ENCODE peak calls at places on chromosomes 13 and 19, in ten cellular contexts. O, P, I, R, W, Y, N, S, T and B are unnamed samples.

GRCh38 chr19:10294368-10294697 is 4.6 kb downstream of the ICAM5 start:
- DNase-seq in S (no peak), R (no peak), Y (no peak), T (no peak), W (no peak), O (no peak), I (no peak), P (no peak), N (no peak), B (no peak)

GRCh38 chr13:40986328-40986856 is 32.7 kb downstream of the ELF1 start:
- DNase-seq in I (peak), Y (peak), W (no peak), T (no peak), N (no peak), O (no peak), S (peak), P (no peak), R (no peak), B (no peak)

GRCh38 chr13:51315658-51316057 is 23.8 kb upstream of the SERPINE3 start:
- DNase-seq in S (peak), I (no peak), T (no peak), W (no peak), R (no peak), P (no peak), N (no peak), Y (peak), O (no peak), B (no peak)

GRCh38 chr19:54376610-54377009 is 11.9 kb upstream of the LAIR1 start:
- DNase-seq in N (no peak), Y (no peak), O (no peak), S (no peak), T (no peak), W (no peak), R (no peak), I (no peak), P (no peak), B (no peak)

GRCh38 chr19:39792999-39793546 is 14.4 kb downstream of the LEUTX start:
- DNase-seq in I (peak), P (peak), O (peak), N (peak), W (peak), S (peak), T (peak), Y (peak), R (peak), B (peak)

GRCh38 chr19:57002765-57003164 is 117.0 kb upstream of the USP29 start:
- DNase-seq in R (no peak), I (no peak), Y (no peak), P (no peak), T (no peak), N (no peak), W (no peak), O (no peak), S (no peak), B (no peak)

GRCh38 chr19:35436477-35437141 is 11.4 kb upstream of the FFAR2 start:
- DNase-seq in Y (no peak), O (no peak), T (no peak), S (peak), P (no peak), W (no peak), N (no peak), I (no peak), R (no peak), B (peak)

GRCh38 chr13:25819856-25820530 is 231.8 kb downstream of the SHISA2 start:
- DNase-seq in R (no peak), T (no peak), Y (peak), P (no peak), S (no peak), W (peak), O (no peak), I (peak), N (no peak), B (no peak)

GRCh38 chr19:49692102-49692599 is 1.2 kb downstream of the CPT1C start:
- DNase-seq in P (no peak), O (no peak), N (no peak), R (no peak), S (no peak), Y (no peak), W (peak), T (no peak), I (no peak), B (no peak)

GRCh38 chr13:48626077-48626449 is 27.7 kb upstream of the CYSLTR2 start:
- DNase-seq in P (no peak), Y (peak), I (no peak), W (no peak), R (no peak), S (peak), O (peak), T (no peak), N (no peak), B (peak)

GRCh38 chr19:602391-603301 is 13.0 kb downstream of the HCN2 start:
- DNase-seq in R (no peak), T (no peak), N (no peak), W (no peak), Y (no peak), S (no peak), O (no peak), P (no peak), I (no peak), B (no peak)

GRCh38 chr19:14354445-14354844 is 26.8 kb upstream of the ADGRE5 start:
- DNase-seq in N (no peak), P (no peak), W (no peak), O (no peak), I (no peak), T (no peak), R (no peak), S (no peak), Y (no peak), B (no peak)

GRCh38 chr19:9445037-9445436 is 9.7 kb upstream of the ZNF266 start:
- DNase-seq in N (no peak), W (no peak), R (no peak), O (no peak), Y (no peak), T (no peak), S (no peak), I (no peak), P (no peak), B (no peak)

GRCh38 chr13:45156565-45157361 is 36.5 kb downstream of the GTF2F2 start:
- DNase-seq in Y (no peak), O (no peak), S (no peak), I (no peak), R (no peak), T (no peak), W (no peak), N (no peak), P (no peak), B (no peak)

GRCh38 chr13:97548736-97549135 is 114.8 kb downstream of the RAP2A start:
- DNase-seq in R (no peak), I (no peak), O (no peak), Y (no peak), P (no peak), W (no peak), N (no peak), S (no peak), T (no peak), B (no peak)

GRCh38 chr19:36679455-36679854 is 8.0 kb upstream of the ZNF567 start:
- DNase-seq in P (no peak), R (no peak), W (no peak), I (no peak), O (no peak), T (no peak), S (no peak), Y (no peak), N (no peak), B (no peak)

GRCh38 chr13:110913322-110913721 is 1.5 kb downstream of the ANKRD10 start:
- DNase-seq in R (no peak), P (no peak), O (no peak), N (no peak), W (no peak), Y (no peak), I (no peak), S (no peak), T (no peak), B (peak)

GRCh38 chr13:28558126-28558525 is 63.2 kb upstream of the FLT1 start:
- DNase-seq in S (peak), W (no peak), R (no peak), I (no peak), T (no peak), O (no peak), N (no peak), P (no peak), Y (peak), B (no peak)

GRCh38 chr13:110319774-110320509 is 12.9 kb downstream of the COL4A2 start:
- DNase-seq in W (no peak), Y (peak), I (no peak), S (peak), P (peak), T (no peak), O (no peak), N (no peak), R (no peak), B (peak)

GRCh38 chr13:108787709-108788394 is 158.4 kb downstream of the MYO16 start:
- DNase-seq in T (no peak), N (no peak), W (no peak), O (no peak), S (no peak), Y (no peak), I (no peak), P (no peak), R (no peak), B (no peak)

GRCh38 chr13:110853235-110853721 is 61.6 kb downstream of the ANKRD10 start:
- DNase-seq in R (no peak), P (no peak), T (no peak), I (no peak), Y (no peak), W (no peak), O (no peak), S (peak), N (no peak), B (no peak)

GRCh38 chr19:23259961-23260360 is 9.8 kb upstream of the ZNF724 start:
- DNase-seq in Y (no peak), N (no peak), T (no peak), R (no peak), S (no peak), P (no peak), W (no peak), I (no peak), O (no peak), B (no peak)

GRCh38 chr13:49403966-49404365 is 39.9 kb downstream of the CAB39L start:
- DNase-seq in O (no peak), T (no peak), S (no peak), N (no peak), Y (no peak), R (no peak), I (no peak), W (no peak), P (no peak), B (no peak)

GRCh38 chr19:3142292-3142670 is 6.4 kb downstream of the GNA15 start:
- DNase-seq in S (peak), Y (peak), T (no peak), R (no peak), P (no peak), I (no peak), N (no peak), O (no peak), W (no peak), B (no peak)

GRCh38 chr19:31598730-31599238 is 249.5 kb upstream of the TSHZ3 start:
- DNase-seq in W (no peak), R (no peak), S (peak), I (no peak), N (no peak), O (no peak), T (no peak), Y (no peak), P (no peak), B (peak)

GRCh38 chr19:48060381-48060780 is 16.5 kb upstream of the CABP5 start:
- DNase-seq in I (no peak), T (no peak), R (no peak), N (no peak), O (no peak), W (no peak), Y (no peak), S (no peak), P (no peak), B (no peak)

GRCh38 chr13:99759163-99759552 is 212.4 kb downstream of the ZIC5 start:
- DNase-seq in O (no peak), W (no peak), R (no peak), I (no peak), S (no peak), N (no peak), Y (no peak), T (no peak), P (no peak), B (no peak)

GRCh38 chr13:109781384-109782065 is 4.9 kb downstream of the IRS2 start:
- DNase-seq in S (no peak), W (no peak), I (no peak), P (no peak), O (no peak), N (peak), R (no peak), Y (peak), T (no peak), B (no peak)

GRCh38 chr19:2477141-2477710 is 1.3 kb downstream of the GADD45B start:
- DNase-seq in W (peak), O (peak), I (no peak), S (peak), T (no peak), R (no peak), Y (peak), N (peak), P (no peak), B (peak)